ENCODE peak calls at places on chromosomes 3 and 15, in four cellular contexts. M, C, H and V are unnamed samples.
A peak's percentile ranks its signal among the peaks of the same experiment; 100 is the strongest.

GRCh38 chr3:71509024-71509423 is 74.5 kb downstream of the FOXP1 start:
- DNase-seq in H (no peak), M (no peak), C (no peak), V (no peak)

GRCh38 chr3:50008931-50009330 is 69.0 kb downstream of the RBM6 start:
- DNase-seq in H (no peak), C (peak; percentile 43), M (no peak), V (no peak)

GRCh38 chr3:118978393-118978758 is 56.3 kb downstream of the IGSF11 start:
- DNase-seq in H (no peak), M (no peak), C (no peak), V (no peak)

GRCh38 chr3:12159227-12159601 is 502 bp upstream of the TIMP4 start:
- DNase-seq in H (no peak), M (no peak), C (peak; percentile 82), V (no peak)

GRCh38 chr3:31810991-31811433 is 170.1 kb downstream of the OSBPL10 start:
- DNase-seq in M (no peak), C (no peak), H (no peak), V (no peak)

GRCh38 chr3:173988912-173989311 is 591.4 kb downstream of the NLGN1 start:
- DNase-seq in H (no peak), C (no peak), M (no peak), V (no peak)

GRCh38 chr15:59116771-59117170 is 11.8 kb downstream of the CCNB2 start:
- DNase-seq in M (no peak), H (no peak), C (no peak), V (no peak)

GRCh38 chr3:49671291-49672288 is 2.6 kb upstream of the APEH start:
- DNase-seq in H (peak; percentile 65), M (peak; percentile 76), C (peak; percentile 71), V (peak; percentile 57)

GRCh38 chr3:66276705-66277274 is 56.0 kb downstream of the SLC25A26 start:
- DNase-seq in C (peak; percentile 91), H (peak; percentile 47), M (no peak), V (no peak)

GRCh38 chr3:81249540-81250029 is 511.9 kb downstream of the GBE1 start:
- DNase-seq in C (peak; percentile 81), M (no peak), H (no peak), V (no peak)

GRCh38 chr15:90441011-90441410 is 53.0 kb downstream of the IQGAP1 start:
- DNase-seq in H (no peak), C (no peak), M (no peak), V (no peak)

GRCh38 chr3:10695595-10696285 is 120.3 kb upstream of the SLC6A11 start:
- DNase-seq in M (no peak), H (no peak), C (no peak), V (no peak)

GRCh38 chr3:53045784-53046170 is at the start of gene SFMBT1:
- DNase-seq in C (peak; percentile 60), H (peak; percentile 57), M (no peak), V (peak; percentile 74)

GRCh38 chr15:99168601-99169580 is 64.0 kb downstream of the SYNM start:
- DNase-seq in M (no peak), H (no peak), C (no peak), V (no peak)

GRCh38 chr3:188788621-188789081 is 383.1 kb upstream of the TPRG1 start:
- DNase-seq in M (no peak), C (peak; percentile 99), H (no peak), V (no peak)

GRCh38 chr3:197700095-197700494 is 36.6 kb downstream of the RUBCN start:
- DNase-seq in C (no peak), M (no peak), H (no peak), V (no peak)

GRCh38 chr3:16937421-16937820 is 52.7 kb downstream of the PLCL2 start:
- DNase-seq in M (no peak), H (no peak), C (no peak), V (no peak)

GRCh38 chr3:155465664-155466063 is 172.2 kb upstream of the STRIT1 start:
- DNase-seq in C (no peak), H (no peak), M (no peak), V (no peak)
- TF ChIP-seq CTCF in C (no peak), H (no peak), M (no peak), V (no peak)

DNA sequence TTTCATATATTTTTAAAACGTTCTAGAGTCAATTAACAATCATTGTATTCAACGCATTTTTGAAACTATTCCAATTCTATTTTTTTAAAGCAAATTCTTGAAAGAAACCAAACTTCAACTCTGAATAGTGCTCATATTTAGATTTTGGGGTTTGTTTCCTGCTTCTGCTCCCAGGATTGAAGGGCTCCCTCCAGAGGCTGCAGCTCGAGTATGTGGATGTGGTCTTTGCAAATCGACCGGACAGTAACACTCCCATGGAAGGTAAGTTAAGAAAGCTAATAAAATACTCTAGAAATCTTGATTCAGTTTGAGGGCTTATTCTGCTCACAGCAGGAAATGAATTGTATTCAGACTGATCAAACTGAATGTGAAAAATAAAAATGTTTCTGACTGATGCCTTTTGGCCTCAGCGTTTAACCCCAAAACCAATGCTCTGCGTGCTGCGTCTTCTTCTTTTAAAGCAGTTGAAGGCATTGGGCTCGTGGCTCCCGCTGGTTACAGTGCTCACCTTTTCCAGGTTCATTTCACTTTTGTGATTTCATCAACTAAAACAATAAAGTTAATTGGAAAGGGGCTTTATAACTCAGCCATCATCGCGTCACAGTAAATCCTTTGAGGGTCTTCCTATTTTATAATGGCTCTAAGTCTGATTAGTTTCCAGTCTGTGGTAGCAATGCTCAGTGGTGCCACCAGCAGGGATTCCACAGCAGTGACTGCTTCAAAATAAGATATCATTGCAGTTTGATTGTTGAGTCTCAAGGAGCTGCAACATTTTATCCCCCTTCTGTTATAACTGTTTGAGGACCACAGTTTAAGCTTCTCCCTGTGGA is 80.1 kb downstream of the SSR3 start:
- DNase-seq in M (no peak), C (peak; percentile 52), H (no peak), V (no peak)
- TF ChIP-seq CTCF in M (no peak), C (peak; percentile 68), H (peak; percentile 48), V (no peak)

DNA sequence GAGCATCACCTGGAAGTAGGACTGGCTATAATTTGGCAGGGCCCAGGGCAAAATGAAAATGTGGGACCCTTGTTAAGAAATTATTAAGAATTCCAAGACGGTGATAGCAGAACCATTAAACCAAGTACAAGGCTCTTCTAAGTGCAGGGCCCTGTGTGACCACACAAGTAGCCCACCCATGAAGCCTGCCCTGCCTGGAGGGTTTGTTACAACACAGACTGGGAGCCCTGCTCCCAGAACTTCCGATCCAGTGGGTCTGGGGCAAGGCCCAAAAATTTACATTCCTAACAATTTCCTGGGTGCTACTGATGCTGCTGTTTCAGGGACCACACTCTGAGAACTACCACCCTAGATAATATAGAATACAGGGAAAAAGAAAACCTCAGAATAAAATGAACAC is 314.6 kb upstream of the WNT5A start:
- DNase-seq in H (no peak), M (no peak), C (no peak), V (no peak)
- TF ChIP-seq CTCF in H (no peak), M (no peak), C (no peak), V (no peak)

GRCh38 chr3:111863942-111864341 is 4.9 kb downstream of the PHLDB2 start:
- DNase-seq in H (no peak), C (no peak), M (no peak), V (no peak)

GRCh38 chr3:111862974-111863373 is 3.9 kb downstream of the PHLDB2 start:
- DNase-seq in H (no peak), M (no peak), C (no peak), V (no peak)

GRCh38 chr3:111867889-111868426 is 8.9 kb downstream of the PHLDB2 start:
- DNase-seq in C (no peak), H (no peak), M (no peak), V (no peak)

GRCh38 chr3:111862415-111862814 is 3.4 kb downstream of the PHLDB2 start:
- DNase-seq in H (no peak), M (no peak), C (no peak), V (no peak)

GRCh38 chr3:111864821-111865656 is 6.0 kb downstream of the PHLDB2 start:
- DNase-seq in H (no peak), C (peak; percentile 90), M (no peak), V (no peak)
- TF ChIP-seq CTCF in H (no peak), C (peak; percentile 36), M (no peak), V (no peak)